ENCODE peak calls at places on chromosome 5, in five cellular contexts. One of them, this sample, is unnamed.
A peak's percentile ranks its signal among the peaks of the same experiment; 100 is the strongest.

GRCh38 chr5:172943283-172943841 is 15.9 kb upstream of the RPL26L1 start:
- DNase-seq in non-pigmented ciliary epithelial cell: no peak
- DNase-seq in NCI-H146: no peak
- DNase-seq in dermis microvascular lymphatic vessel endothelial cell: peak; percentile 65
- DNase-seq in HuH-7: no peak
- DNase-seq in this sample: no peak

GRCh38 chr5:98524796-98525195 is 248.7 kb upstream of the RGMB start:
- DNase-seq in non-pigmented ciliary epithelial cell: no peak
- DNase-seq in NCI-H146: no peak
- DNase-seq in dermis microvascular lymphatic vessel endothelial cell: no peak
- DNase-seq in HuH-7: no peak
- DNase-seq in this sample: no peak

GRCh38 chr5:32710335-32710858 is 724 bp upstream of the NPR3 start:
- DNase-seq in non-pigmented ciliary epithelial cell: no peak
- DNase-seq in NCI-H146: no peak
- DNase-seq in dermis microvascular lymphatic vessel endothelial cell: peak; percentile 19
- DNase-seq in HuH-7: peak; percentile 37
- DNase-seq in this sample: peak; percentile 29

GRCh38 chr5:157651623-157652376 is 438 bp downstream of the SOX30 start:
- DNase-seq in non-pigmented ciliary epithelial cell: no peak
- DNase-seq in NCI-H146: no peak
- DNase-seq in dermis microvascular lymphatic vessel endothelial cell: peak; percentile 54
- DNase-seq in HuH-7: no peak
- DNase-seq in this sample: peak; percentile 92

GRCh38 chr5:463952-464351 is 21.0 kb downstream of the EXOC3 start:
- DNase-seq in non-pigmented ciliary epithelial cell: no peak
- DNase-seq in NCI-H146: no peak
- DNase-seq in dermis microvascular lymphatic vessel endothelial cell: no peak
- DNase-seq in HuH-7: no peak
- DNase-seq in this sample: no peak

GRCh38 chr5:35337332-35338168 is 107.3 kb upstream of the PRLR start:
- DNase-seq in non-pigmented ciliary epithelial cell: no peak
- DNase-seq in NCI-H146: no peak
- DNase-seq in dermis microvascular lymphatic vessel endothelial cell: no peak
- DNase-seq in HuH-7: no peak
- DNase-seq in this sample: no peak

GRCh38 chr5:68010740-68011139 is 204.8 kb upstream of the PIK3R1 start:
- DNase-seq in non-pigmented ciliary epithelial cell: no peak
- DNase-seq in NCI-H146: no peak
- DNase-seq in dermis microvascular lymphatic vessel endothelial cell: no peak
- DNase-seq in HuH-7: no peak
- DNase-seq in this sample: no peak

GRCh38 chr5:31231171-31231570 is 37.7 kb downstream of the CDH6 start:
- DNase-seq in non-pigmented ciliary epithelial cell: no peak
- DNase-seq in NCI-H146: no peak
- DNase-seq in dermis microvascular lymphatic vessel endothelial cell: no peak
- DNase-seq in HuH-7: no peak
- DNase-seq in this sample: no peak

GRCh38 chr5:178460598-178461425 is 129.4 kb downstream of the COL23A1 start:
- DNase-seq in non-pigmented ciliary epithelial cell: no peak
- DNase-seq in NCI-H146: no peak
- DNase-seq in dermis microvascular lymphatic vessel endothelial cell: peak; percentile 35
- DNase-seq in HuH-7: peak; percentile 80
- DNase-seq in this sample: peak; percentile 71

GRCh38 chr5:104569621-104570020 is 1007.0 kb upstream of the NUDT12 start:
- DNase-seq in non-pigmented ciliary epithelial cell: no peak
- DNase-seq in NCI-H146: no peak
- DNase-seq in dermis microvascular lymphatic vessel endothelial cell: no peak
- DNase-seq in HuH-7: no peak
- DNase-seq in this sample: no peak

GRCh38 chr5:8628521-8628920 is 759.6 kb downstream of the MTRR start:
- DNase-seq in non-pigmented ciliary epithelial cell: no peak
- DNase-seq in NCI-H146: peak; percentile 1
- DNase-seq in dermis microvascular lymphatic vessel endothelial cell: no peak
- DNase-seq in HuH-7: no peak
- DNase-seq in this sample: no peak

GRCh38 chr5:97923997-97924396 is 741.0 kb upstream of the RIOK2 start:
- DNase-seq in non-pigmented ciliary epithelial cell: no peak
- DNase-seq in NCI-H146: no peak
- DNase-seq in dermis microvascular lymphatic vessel endothelial cell: no peak
- DNase-seq in HuH-7: no peak
- DNase-seq in this sample: no peak

GRCh38 chr5:93461751-93462150 is 119.3 kb downstream of the NR2F1-AS1 start:
- DNase-seq in non-pigmented ciliary epithelial cell: no peak
- DNase-seq in NCI-H146: no peak
- DNase-seq in dermis microvascular lymphatic vessel endothelial cell: no peak
- DNase-seq in HuH-7: no peak
- DNase-seq in this sample: no peak

GRCh38 chr5:133235696-133236426 is 184.0 kb downstream of the HSPA4 start:
- DNase-seq in non-pigmented ciliary epithelial cell: no peak
- DNase-seq in NCI-H146: no peak
- DNase-seq in dermis microvascular lymphatic vessel endothelial cell: peak; percentile 74
- DNase-seq in HuH-7: no peak
- DNase-seq in this sample: no peak

GRCh38 chr5:68251386-68251785 is 35.8 kb downstream of the PIK3R1 start:
- DNase-seq in non-pigmented ciliary epithelial cell: no peak
- DNase-seq in NCI-H146: no peak
- DNase-seq in dermis microvascular lymphatic vessel endothelial cell: peak; percentile 56
- DNase-seq in HuH-7: no peak
- DNase-seq in this sample: no peak

GRCh38 chr5:150402226-150402773 is 10.4 kb downstream of the CD74 start:
- DNase-seq in non-pigmented ciliary epithelial cell: no peak
- DNase-seq in NCI-H146: no peak
- DNase-seq in dermis microvascular lymphatic vessel endothelial cell: no peak
- DNase-seq in HuH-7: no peak
- DNase-seq in this sample: no peak

GRCh38 chr5:57435701-57436134 is 46.9 kb downstream of the ACTBL2 start:
- DNase-seq in non-pigmented ciliary epithelial cell: peak; percentile 98
- DNase-seq in NCI-H146: no peak
- DNase-seq in dermis microvascular lymphatic vessel endothelial cell: peak; percentile 98
- DNase-seq in HuH-7: peak; percentile 14
- DNase-seq in this sample: peak; percentile 80

GRCh38 chr5:80269991-80270438 is 14.2 kb upstream of the SERINC5 start:
- DNase-seq in non-pigmented ciliary epithelial cell: no peak
- DNase-seq in NCI-H146: no peak
- DNase-seq in dermis microvascular lymphatic vessel endothelial cell: no peak
- DNase-seq in HuH-7: no peak
- DNase-seq in this sample: no peak

GRCh38 chr5:64594025-64594424 is 88.2 kb downstream of the RGS7BP start:
- DNase-seq in non-pigmented ciliary epithelial cell: no peak
- DNase-seq in NCI-H146: peak; percentile 42
- DNase-seq in dermis microvascular lymphatic vessel endothelial cell: no peak
- DNase-seq in HuH-7: no peak
- DNase-seq in this sample: no peak

GRCh38 chr5:168314735-168315411 is 23.4 kb downstream of the WWC1 start:
- DNase-seq in non-pigmented ciliary epithelial cell: peak; percentile 90
- DNase-seq in NCI-H146: no peak
- DNase-seq in dermis microvascular lymphatic vessel endothelial cell: no peak
- DNase-seq in HuH-7: peak; percentile 56
- DNase-seq in this sample: peak; percentile 99

GRCh38 chr5:52989781-52990530 is 804 bp downstream of the ITGA2 start:
- DNase-seq in non-pigmented ciliary epithelial cell: no peak
- DNase-seq in NCI-H146: peak; percentile 65
- DNase-seq in dermis microvascular lymphatic vessel endothelial cell: peak; percentile 80
- DNase-seq in HuH-7: no peak
- DNase-seq in this sample: peak; percentile 65

GRCh38 chr5:1792842-1793266 is 6.8 kb downstream of the MRPL36 start:
- DNase-seq in non-pigmented ciliary epithelial cell: peak; percentile 94
- DNase-seq in NCI-H146: no peak
- DNase-seq in dermis microvascular lymphatic vessel endothelial cell: peak; percentile 84
- DNase-seq in HuH-7: no peak
- DNase-seq in this sample: no peak

GRCh38 chr5:100749771-100750284 is 153.3 kb downstream of the ST8SIA4 start:
- DNase-seq in non-pigmented ciliary epithelial cell: no peak
- DNase-seq in NCI-H146: no peak
- DNase-seq in dermis microvascular lymphatic vessel endothelial cell: no peak
- DNase-seq in HuH-7: no peak
- DNase-seq in this sample: no peak

This sample was measured in Caco-2.